ENCODE peak calls at places on chromosomes 11 and 22, in five cellular contexts. One of them, this sample, is unnamed.

GRCh38 chr11:771617-772204 is 5.6 kb downstream of the GATD1 start:
- DNase-seq in suprapubic skin: no peak
- DNase-seq in HCT116: no peak
- DNase-seq in adrenal gland: no peak
- DNase-seq in NB4: no peak
- DNase-seq in this sample: no peak

GRCh38 chr11:105915036-105915435 is 107.0 kb downstream of the MSANTD4 start:
- DNase-seq in suprapubic skin: no peak
- DNase-seq in HCT116: no peak
- DNase-seq in adrenal gland: no peak
- DNase-seq in NB4: no peak
- DNase-seq in this sample: no peak

GRCh38 chr11:72226701-72227100 is 2.1 kb downstream of the INPPL1 start:
- DNase-seq in suprapubic skin: no peak
- DNase-seq in HCT116: no peak
- DNase-seq in adrenal gland: no peak
- DNase-seq in NB4: no peak
- DNase-seq in this sample: no peak

GRCh38 chr11:35237860-35238715 is 99.1 kb downstream of the CD44 start:
- DNase-seq in suprapubic skin: no peak
- DNase-seq in HCT116: peak
- DNase-seq in adrenal gland: peak
- DNase-seq in NB4: peak
- DNase-seq in this sample: no peak

GRCh38 chr22:22058649-22059475 is 76.3 kb upstream of the TOP3B start:
- DNase-seq in suprapubic skin: no peak
- DNase-seq in HCT116: no peak
- DNase-seq in adrenal gland: no peak
- DNase-seq in NB4: peak
- DNase-seq in this sample: no peak

GRCh38 chr11:30002157-30002556 is 14.7 kb downstream of the KCNA4 start:
- DNase-seq in suprapubic skin: no peak
- DNase-seq in HCT116: no peak
- DNase-seq in adrenal gland: no peak
- DNase-seq in NB4: no peak
- DNase-seq in this sample: no peak

GRCh38 chr11:95675585-95675984 is 114.0 kb downstream of the FAM76B start:
- DNase-seq in suprapubic skin: no peak
- DNase-seq in HCT116: no peak
- DNase-seq in adrenal gland: no peak
- DNase-seq in NB4: no peak
- DNase-seq in this sample: no peak

GRCh38 chr22:36739185-36739584 is 35.6 kb upstream of the CACNG2 start:
- DNase-seq in suprapubic skin: peak
- DNase-seq in HCT116: no peak
- DNase-seq in adrenal gland: no peak
- DNase-seq in NB4: no peak
- DNase-seq in this sample: no peak

GRCh38 chr22:30297276-30298004 is 8.1 kb upstream of the CASTOR1 start:
- DNase-seq in suprapubic skin: no peak
- DNase-seq in HCT116: no peak
- DNase-seq in adrenal gland: no peak
- DNase-seq in NB4: no peak
- DNase-seq in this sample: no peak

GRCh38 chr22:20080776-20081654 is 974 bp downstream of the DGCR8 start:
- DNase-seq in suprapubic skin: no peak
- DNase-seq in HCT116: no peak
- DNase-seq in adrenal gland: peak
- DNase-seq in NB4: peak
- DNase-seq in this sample: no peak

GRCh38 chr11:996681-997080 is 39.8 kb downstream of the MUC6 start:
- DNase-seq in suprapubic skin: no peak
- DNase-seq in HCT116: no peak
- DNase-seq in adrenal gland: no peak
- DNase-seq in NB4: no peak
- DNase-seq in this sample: no peak

GRCh38 chr22:25534724-25535123 is 29.8 kb upstream of the GRK3 start:
- DNase-seq in suprapubic skin: no peak
- DNase-seq in HCT116: no peak
- DNase-seq in adrenal gland: no peak
- DNase-seq in NB4: no peak
- DNase-seq in this sample: no peak

GRCh38 chr11:69702239-69702668 is 1.6 kb downstream of the FGF19 start:
- DNase-seq in suprapubic skin: no peak
- DNase-seq in HCT116: no peak
- DNase-seq in adrenal gland: no peak
- DNase-seq in NB4: no peak
- DNase-seq in this sample: no peak

GRCh38 chr11:114237321-114238280 is 58.6 kb upstream of the NNMT start:
- DNase-seq in suprapubic skin: no peak
- DNase-seq in HCT116: no peak
- DNase-seq in adrenal gland: no peak
- DNase-seq in NB4: no peak
- DNase-seq in this sample: no peak

GRCh38 chr11:34977039-34977906 is 60.9 kb downstream of the PDHX start:
- DNase-seq in suprapubic skin: no peak
- DNase-seq in HCT116: peak
- DNase-seq in adrenal gland: no peak
- DNase-seq in NB4: peak
- DNase-seq in this sample: no peak

GRCh38 chr11:46134061-46134460 is 12.8 kb upstream of the PHF21A start:
- DNase-seq in suprapubic skin: no peak
- DNase-seq in HCT116: no peak
- DNase-seq in adrenal gland: no peak
- DNase-seq in NB4: no peak
- DNase-seq in this sample: no peak

GRCh38 chr11:46129133-46129532 is 7.9 kb upstream of the PHF21A start:
- DNase-seq in suprapubic skin: no peak
- DNase-seq in HCT116: no peak
- DNase-seq in adrenal gland: no peak
- DNase-seq in NB4: no peak
- DNase-seq in this sample: no peak

GRCh38 chr11:46130286-46130937 is 9.2 kb upstream of the PHF21A start:
- DNase-seq in suprapubic skin: no peak
- DNase-seq in HCT116: no peak
- DNase-seq in adrenal gland: no peak
- DNase-seq in NB4: no peak
- DNase-seq in this sample: no peak

GRCh38 chr11:46133119-46133518 is 11.9 kb upstream of the PHF21A start:
- DNase-seq in suprapubic skin: no peak
- DNase-seq in HCT116: no peak
- DNase-seq in adrenal gland: no peak
- DNase-seq in NB4: no peak
- DNase-seq in this sample: no peak

DNA sequence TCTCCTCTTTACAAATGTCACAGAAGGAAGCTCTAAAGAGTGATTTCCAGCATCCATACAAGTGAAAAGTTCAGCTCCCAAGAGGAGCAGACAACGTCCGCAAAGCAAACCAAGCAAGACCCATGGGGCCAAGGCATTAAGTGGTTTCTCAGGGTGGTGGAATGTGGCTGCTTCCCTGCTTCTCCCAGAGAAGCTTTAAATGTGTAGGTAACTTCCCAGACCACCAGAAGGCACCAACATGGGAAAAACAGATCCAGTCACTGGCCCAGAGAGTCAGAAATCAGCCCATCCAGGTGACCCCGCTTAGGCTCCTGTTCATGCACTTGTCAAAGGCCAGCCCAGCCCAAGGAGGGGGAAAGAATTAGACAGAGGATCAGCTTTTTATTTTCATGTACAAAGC is 13.3 kb upstream of the PHF21A start:
- DNase-seq in suprapubic skin: no peak
- DNase-seq in HCT116: no peak
- DNase-seq in adrenal gland: no peak
- DNase-seq in NB4: no peak
- DNase-seq in this sample: no peak
- TF ChIP-seq POLR2A in suprapubic skin: no peak
- TF ChIP-seq POLR2A in HCT116: no peak
- TF ChIP-seq POLR2A in adrenal gland: no peak
- TF ChIP-seq POLR2A in NB4: no peak
- TF ChIP-seq POLR2A in this sample: no peak

GRCh38 chr11:93564895-93565294 is 21.7 kb upstream of the SMCO4 start:
- DNase-seq in suprapubic skin: no peak
- DNase-seq in HCT116: no peak
- DNase-seq in adrenal gland: peak
- DNase-seq in NB4: no peak
- DNase-seq in this sample: no peak

GRCh38 chr11:93570759-93571413 is 27.7 kb upstream of the SMCO4 start:
- DNase-seq in suprapubic skin: no peak
- DNase-seq in HCT116: no peak
- DNase-seq in adrenal gland: peak
- DNase-seq in NB4: peak
- DNase-seq in this sample: peak

GRCh38 chr11:93569496-93569895 is 26.3 kb upstream of the SMCO4 start:
- DNase-seq in suprapubic skin: no peak
- DNase-seq in HCT116: no peak
- DNase-seq in adrenal gland: no peak
- DNase-seq in NB4: no peak
- DNase-seq in this sample: no peak

GRCh38 chr11:93568726-93569125 is 25.5 kb upstream of the SMCO4 start:
- DNase-seq in suprapubic skin: no peak
- DNase-seq in HCT116: no peak
- DNase-seq in adrenal gland: no peak
- DNase-seq in NB4: no peak
- DNase-seq in this sample: no peak

DNA sequence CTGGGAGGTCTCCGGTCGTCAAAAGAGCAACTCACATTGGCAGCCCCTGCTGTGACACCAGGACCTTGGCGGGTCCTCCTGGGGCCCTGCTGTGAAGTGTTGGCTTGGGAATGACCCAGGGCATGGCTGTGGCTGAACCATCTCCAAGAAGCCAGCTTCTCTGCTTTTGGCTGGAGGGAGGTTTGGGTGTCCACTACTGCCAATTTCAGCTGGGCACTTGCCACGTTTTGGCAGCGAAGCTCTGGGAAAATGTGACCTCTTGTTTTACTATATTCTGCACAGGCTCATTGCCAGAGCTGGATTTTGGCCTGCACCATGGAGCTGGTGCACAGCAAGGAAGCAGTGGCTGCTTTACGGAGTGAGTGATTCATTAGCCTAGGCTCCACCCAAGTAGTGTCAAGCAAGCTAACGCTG is 24.2 kb upstream of the SMCO4 start:
- DNase-seq in suprapubic skin: no peak
- DNase-seq in HCT116: no peak
- DNase-seq in adrenal gland: peak
- DNase-seq in NB4: no peak
- DNase-seq in this sample: peak
- TF ChIP-seq POLR2A in suprapubic skin: no peak
- TF ChIP-seq POLR2A in HCT116: no peak
- TF ChIP-seq POLR2A in adrenal gland: no peak
- TF ChIP-seq POLR2A in NB4: no peak
- TF ChIP-seq POLR2A in this sample: no peak

GRCh38 chr11:125168875-125169537 is 4.5 kb downstream of the PKNOX2 start:
- DNase-seq in suprapubic skin: no peak
- DNase-seq in HCT116: no peak
- DNase-seq in adrenal gland: no peak
- DNase-seq in NB4: no peak
- DNase-seq in this sample: peak
- TF ChIP-seq POLR2A in suprapubic skin: no peak
- TF ChIP-seq POLR2A in HCT116: no peak
- TF ChIP-seq POLR2A in adrenal gland: no peak
- TF ChIP-seq POLR2A in NB4: no peak
- TF ChIP-seq POLR2A in this sample: no peak

GRCh38 chr11:73376803-73377629 is 817 bp downstream of the RELT start:
- DNase-seq in suprapubic skin: no peak
- DNase-seq in HCT116: peak
- DNase-seq in adrenal gland: peak
- DNase-seq in NB4: peak
- DNase-seq in this sample: peak
- TF ChIP-seq POLR2A in suprapubic skin: no peak
- TF ChIP-seq POLR2A in HCT116: no peak
- TF ChIP-seq POLR2A in adrenal gland: no peak
- TF ChIP-seq POLR2A in NB4: peak
- TF ChIP-seq POLR2A in this sample: no peak

GRCh38 chr11:75480185-75480889 is 45.4 kb downstream of the GDPD5 start:
- DNase-seq in suprapubic skin: no peak
- DNase-seq in HCT116: no peak
- DNase-seq in adrenal gland: no peak
- DNase-seq in NB4: no peak
- DNase-seq in this sample: no peak
- TF ChIP-seq POLR2A in suprapubic skin: no peak
- TF ChIP-seq POLR2A in HCT116: no peak
- TF ChIP-seq POLR2A in adrenal gland: no peak
- TF ChIP-seq POLR2A in NB4: no peak
- TF ChIP-seq POLR2A in this sample: no peak

GRCh38 chr11:15650105-15650938 is 535.6 kb downstream of the INSC start:
- DNase-seq in suprapubic skin: peak
- DNase-seq in HCT116: peak
- DNase-seq in adrenal gland: peak
- DNase-seq in NB4: peak
- DNase-seq in this sample: peak
- TF ChIP-seq POLR2A in suprapubic skin: no peak
- TF ChIP-seq POLR2A in HCT116: no peak
- TF ChIP-seq POLR2A in adrenal gland: no peak
- TF ChIP-seq POLR2A in NB4: no peak
- TF ChIP-seq POLR2A in this sample: no peak

DNA sequence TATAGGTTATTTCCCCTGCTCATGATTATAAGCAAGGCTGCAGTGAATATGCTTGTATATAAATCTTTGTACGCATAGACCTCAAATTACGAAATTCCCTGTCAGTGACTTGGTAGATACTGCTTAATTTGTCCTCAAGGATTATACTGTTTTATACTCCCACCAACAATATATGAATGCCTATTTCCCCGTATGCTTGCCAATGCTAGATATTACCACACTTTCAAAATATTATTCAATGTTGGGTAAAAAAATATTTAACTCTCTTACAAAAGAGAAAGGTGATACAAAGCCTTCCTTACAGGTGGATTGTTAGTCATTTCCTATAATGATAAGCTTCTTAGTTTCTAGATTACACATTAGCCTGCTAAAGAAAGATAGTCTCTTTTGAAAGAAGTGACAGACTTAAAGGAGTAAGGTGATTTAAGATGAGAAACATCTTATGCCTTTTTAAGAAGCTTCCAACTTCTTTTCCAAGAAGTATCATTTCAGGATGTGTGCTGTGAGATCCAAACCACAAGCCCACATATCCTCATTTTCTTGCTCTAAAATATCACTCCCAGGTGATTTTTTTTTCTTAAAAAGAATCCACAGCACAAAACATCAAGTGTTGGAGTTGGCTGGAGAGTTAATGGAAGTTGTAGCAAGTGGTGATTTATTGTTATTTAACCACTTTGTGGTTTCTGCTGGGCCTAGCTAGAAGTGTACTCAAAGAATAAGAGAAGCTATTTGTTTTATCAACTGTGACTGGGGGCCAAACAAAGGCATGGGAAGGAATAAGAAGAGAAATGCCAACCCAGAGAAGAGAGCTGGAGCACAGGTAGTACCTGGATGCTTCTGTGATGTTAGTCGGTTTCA is 59.2 kb downstream of the BARX2 start:
- DNase-seq in suprapubic skin: no peak
- DNase-seq in HCT116: no peak
- DNase-seq in adrenal gland: no peak
- DNase-seq in NB4: no peak
- DNase-seq in this sample: no peak
- TF ChIP-seq POLR2A in suprapubic skin: no peak
- TF ChIP-seq POLR2A in HCT116: no peak
- TF ChIP-seq POLR2A in adrenal gland: no peak
- TF ChIP-seq POLR2A in NB4: no peak
- TF ChIP-seq POLR2A in this sample: no peak

This sample was measured in uterus.